ENCODE peak calls at places on chromosomes 6 and 20, in five cellular contexts. D is endodermal cell; J is lower leg skin; X is activated naive CD4-positive, alpha-beta T cell treated with anti-CD3 and anti-CD28 coated beads, Interleukin-2, amount 50 U/mL, for 16 hours; T is Calu3. S is an unnamed sample.

GRCh38 chr6:44831002-44831610 is 443.6 kb downstream of the CDC5L start:
- DNase-seq in J (no peak), D (no peak), X (no peak), T (no peak), S (peak)

GRCh38 chr6:147268254-147268653 is 64.0 kb downstream of the STXBP5 start:
- DNase-seq in T (no peak), X (no peak), D (no peak), J (no peak), S (no peak)

GRCh38 chr6:161048636-161049035 is 57.1 kb downstream of the MAP3K4 start:
- DNase-seq in D (no peak), X (no peak), J (no peak), T (no peak), S (no peak)

GRCh38 chr20:61253640-61254511 is 1.8 kb downstream of the CDH4 start:
- DNase-seq in D (peak), J (no peak), X (no peak), T (no peak), S (peak)

GRCh38 chr6:105991561-105992314 is 94.4 kb upstream of the PRDM1 start:
- DNase-seq in T (peak), D (peak), X (peak), J (no peak), S (peak)

GRCh38 chr20:59308493-59309201 is 8.2 kb downstream of the EDN3 start:
- DNase-seq in T (no peak), X (no peak), D (peak), J (no peak), S (peak)

GRCh38 chr20:20955837-20956236 is 150.3 kb downstream of the LINC00237 start:
- DNase-seq in D (peak), J (no peak), T (no peak), X (no peak), S (no peak)

GRCh38 chr6:155091756-155092155 is 96.6 kb downstream of the TIAM2 start:
- DNase-seq in D (no peak), J (no peak), X (no peak), T (no peak), S (no peak)

GRCh38 chr20:10447028-10447427 is 11.9 kb downstream of the SLX4IP start:
- DNase-seq in D (no peak), J (no peak), X (peak), T (peak), S (no peak)

S was measured in islet precursor cell.